ENCODE peak calls at places on chromosome 2, in eight cellular contexts. Z is upper lobe of left lung, X is HepG2, I is Panc1, L is GM12878, J is GM23338, T is K562, H is HCT116. S is an unnamed sample.

GRCh38 chr2:88081924-88082609 is 14.4 kb downstream of the SMYD1 start:
- ATAC-seq in L (no peak), T (peak; percentile 61), J (peak; percentile 64), H (peak; percentile 22), X (peak; percentile 70), Z (no peak), I (no peak), S (no peak)

GRCh38 chr2:154693941-154694340 is 4.6 kb upstream of the KCNJ3 start:
- ATAC-seq in T (no peak), L (no peak), I (no peak), X (no peak), J (no peak), H (no peak), Z (no peak), S (no peak)

GRCh38 chr2:119389615-119390306 is 23.0 kb downstream of the DBI start:
- ATAC-seq in H (peak; percentile 52), J (no peak), I (no peak), Z (peak; percentile 43), T (peak; percentile 43), L (no peak), X (no peak), S (no peak)

GRCh38 chr2:18265614-18266013 is 294.8 kb downstream of the RDH14 start:
- ATAC-seq in H (no peak), T (no peak), X (no peak), J (no peak), Z (no peak), I (no peak), L (no peak), S (no peak)

GRCh38 chr2:85711578-85712060 is 17.5 kb downstream of the GNLY start:
- ATAC-seq in I (no peak), L (no peak), J (no peak), Z (no peak), T (no peak), X (no peak), H (no peak), S (no peak)

GRCh38 chr2:71100195-71100964 is 29.6 kb downstream of the MCEE start:
- ATAC-seq in X (peak; percentile 76), I (peak; percentile 92), J (peak; percentile 81), H (peak; percentile 99), L (peak; percentile 84), T (peak; percentile 95), Z (peak; percentile 84), S (no peak)

GRCh38 chr2:162888641-162889040 is 50.1 kb upstream of the KCNH7 start:
- ATAC-seq in I (no peak), X (no peak), H (no peak), Z (no peak), J (no peak), L (peak; percentile 50), T (no peak), S (no peak)

GRCh38 chr2:138177693-138178092 is 213.4 kb downstream of the HNMT start:
- ATAC-seq in L (no peak), H (no peak), J (no peak), I (no peak), T (no peak), Z (no peak), X (no peak), S (no peak)

GRCh38 chr2:230444832-230445231 is 28.8 kb downstream of the SP100 start:
- ATAC-seq in J (no peak), I (no peak), T (no peak), L (peak; percentile 10), X (no peak), H (no peak), Z (no peak), S (no peak)

GRCh38 chr2:196263181-196263747 is 91.9 kb upstream of the STK17B start:
- ATAC-seq in J (no peak), X (no peak), H (no peak), L (peak; percentile 94), I (no peak), Z (peak; percentile 80), T (peak; percentile 83), S (peak; percentile 76)

GRCh38 chr2:115234175-115234574 is 791.7 kb downstream of the DPP10 start:
- ATAC-seq in J (no peak), X (no peak), T (no peak), L (no peak), I (no peak), Z (no peak), H (no peak), S (no peak)

GRCh38 chr2:42172020-42172419 is 2.9 kb downstream of the EML4 start:
- ATAC-seq in X (no peak), H (no peak), Z (no peak), T (no peak), J (no peak), L (no peak), I (no peak), S (no peak)

GRCh38 chr2:230816735-230817134 is 48.0 kb upstream of the ITM2C start:
- ATAC-seq in T (no peak), I (no peak), L (no peak), J (no peak), X (no peak), Z (no peak), H (no peak), S (no peak)

GRCh38 chr2:158505448-158505934 is 48.7 kb downstream of the PKP4 start:
- ATAC-seq in T (peak; percentile 87), L (no peak), I (no peak), X (peak; percentile 46), Z (no peak), J (peak; percentile 64), H (no peak), S (no peak)

GRCh38 chr2:55653255-55653654 is 35.8 kb upstream of the PPP4R3B start:
- ATAC-seq in L (no peak), X (no peak), H (no peak), I (no peak), Z (no peak), T (no peak), J (no peak), S (no peak)

GRCh38 chr2:150169230-150169629 is 318.2 kb downstream of the RND3 start:
- ATAC-seq in X (no peak), Z (peak; percentile 69), H (no peak), L (no peak), T (no peak), I (no peak), J (no peak), S (peak; percentile 74)

GRCh38 chr2:98932164-98932563 is 3.9 kb downstream of the CRACDL start:
- ATAC-seq in X (no peak), Z (no peak), J (no peak), H (no peak), T (no peak), I (no peak), L (no peak), S (no peak)
- H3K4me3 ChIP-seq in X (no peak overlapping the region), Z (no peak overlapping the region), J (no peak overlapping the region), H (no peak overlapping the region), T (no peak overlapping the region), I (no peak overlapping the region), L (no peak overlapping the region), S (no peak overlapping the region)

DNA sequence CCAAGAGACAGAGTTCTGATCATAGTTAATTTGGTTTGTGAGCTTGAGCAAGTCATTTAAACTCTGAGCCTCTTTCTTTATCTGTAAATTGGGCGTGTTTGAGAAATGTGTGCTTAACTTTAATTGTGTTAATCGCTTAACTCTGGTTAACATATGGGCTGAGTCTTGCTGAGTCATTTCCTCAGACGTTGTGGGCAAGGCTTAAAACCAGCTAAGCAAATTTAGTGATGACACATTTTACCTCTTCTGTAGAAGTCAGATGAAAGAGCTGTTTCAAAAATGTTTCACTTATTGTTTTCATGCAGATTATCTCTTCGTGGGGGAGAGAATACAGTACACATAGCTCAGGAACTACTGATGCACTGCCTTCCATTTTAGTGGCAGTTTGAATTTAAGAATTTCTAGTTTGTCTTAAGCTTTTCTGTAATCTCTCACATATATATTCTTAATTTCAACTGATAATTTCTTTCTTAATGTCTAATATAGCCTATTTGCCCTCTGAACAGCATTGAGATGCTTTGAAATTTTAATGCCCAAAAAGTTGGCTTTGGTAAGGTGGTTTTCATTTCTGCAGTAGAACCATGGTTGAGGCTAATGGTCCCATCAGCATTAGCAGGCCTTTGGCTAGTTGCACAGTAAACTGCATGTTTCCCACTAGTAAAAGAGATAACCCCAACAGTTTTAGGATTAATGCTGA is 34.9 kb downstream of the RAB10 start:
- ATAC-seq in L (peak; percentile 96), T (peak; percentile 71), X (no peak), I (peak; percentile 76), Z (peak; percentile 77), J (no peak), H (peak; percentile 85), S (no peak)
- TF ChIP-seq POLR2AphosphoS5 in L (no peak), T (peak; percentile 88), X (no peak), I (no peak), Z (no peak), J (no peak), H (peak; percentile 19), S (no peak)

GRCh38 chr2:10079192-10079930 is 850 bp downstream of the CYS1 start:
- ATAC-seq in T (peak; percentile 13), Z (peak; percentile 72), H (peak; percentile 69), X (peak; percentile 82), J (peak; percentile 71), I (peak; percentile 79), L (peak; percentile 28), S (peak; percentile 60)

GRCh38 chr2:10078001-10078400 is 2.2 kb downstream of the CYS1 start:
- ATAC-seq in L (no peak), J (no peak), Z (no peak), I (no peak), H (no peak), T (no peak), X (no peak), S (no peak)

GRCh38 chr2:10078704-10079191 is 1.5 kb downstream of the CYS1 start:
- ATAC-seq in L (peak; percentile 0), X (peak; percentile 42), Z (peak; percentile 56), I (peak; percentile 30), H (peak; percentile 3), T (no peak), J (peak; percentile 35), S (peak; percentile 34)

GRCh38 chr2:10080536-10081304 is 509 bp upstream of the CYS1 start:
- ATAC-seq in L (peak; percentile 59), I (no peak), X (no peak), Z (peak; percentile 18), T (no peak), H (no peak), J (peak; percentile 32), S (peak; percentile 9)

DNA sequence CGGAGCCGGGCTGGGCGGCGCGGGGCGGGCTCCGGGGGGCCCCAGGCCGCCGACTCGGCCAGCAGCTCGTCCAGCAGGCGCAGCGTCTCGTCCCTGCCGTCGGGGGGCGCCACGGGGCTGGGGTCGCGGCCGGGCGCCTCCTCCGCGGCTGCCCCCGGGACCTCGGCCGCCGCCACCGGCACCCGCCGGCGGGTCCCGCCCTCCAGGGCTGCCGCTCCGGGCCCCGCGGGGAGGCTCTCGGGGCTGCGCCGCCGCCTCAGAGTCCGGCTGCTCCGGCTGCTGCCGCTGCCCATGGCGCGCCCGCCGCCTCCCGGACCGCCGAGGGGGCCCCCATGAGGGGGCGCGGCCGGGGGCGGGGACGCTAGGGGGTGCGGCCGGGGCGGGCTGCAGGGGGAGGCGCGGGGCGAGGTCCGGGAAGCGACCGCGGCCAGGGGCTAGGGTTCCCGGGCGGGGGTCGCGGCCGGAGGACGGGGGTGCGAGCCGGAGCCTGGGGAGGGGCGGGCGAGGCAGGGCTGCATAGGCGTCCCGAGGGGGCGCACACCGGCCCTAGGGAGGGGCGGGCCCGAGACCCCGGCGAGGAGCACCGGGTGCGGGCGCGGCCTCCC is at the start of gene CYS1:
- ATAC-seq in J (peak; percentile 37), T (peak; percentile 68), I (peak; percentile 85), X (peak; percentile 55), L (peak; percentile 41), H (peak; percentile 83), Z (peak; percentile 74), S (peak; percentile 70)
- H3K4me3 ChIP-seq in J (peak within 1 kb of the TSS; percentile 65), T (peak within 1 kb of the TSS; percentile 17), I (peak within 1 kb of the TSS; percentile 61), X (peak within 1 kb of the TSS; percentile 59), L (peak within 1 kb of the TSS; percentile 57), H (peak within 1 kb of the TSS; percentile 60), Z (peak within 1 kb of the TSS; percentile 48), S (peak within 1 kb of the TSS; percentile 79)

GRCh38 chr2:100504542-100504941 is 34.3 kb downstream of the NMS start:
- ATAC-seq in Z (no peak), X (no peak), J (no peak), T (no peak), I (no peak), L (no peak), H (no peak), S (no peak)

GRCh38 chr2:100502782-100503181 is 32.5 kb downstream of the NMS start:
- ATAC-seq in H (no peak), T (no peak), Z (no peak), J (no peak), L (no peak), X (no peak), I (no peak), S (no peak)
- TF ChIP-seq POLR2AphosphoS5 in H (no peak), T (no peak), Z (no peak), J (no peak), L (no peak), X (no peak), I (no peak), S (no peak)

S was measured in gastroesophageal sphincter.